ENCODE peak calls at places on chromosomes 6 and 20, in four cellular contexts. U is dorsolateral prefrontal cortex, O is mesenchymal stem cell, K is left ventricle myocardium inferior. Z is an unnamed sample.

GRCh38 chr20:61123751-61124368 is 128.2 kb upstream of the CDH4 start:
- DNase-seq in O (no peak), U (no peak), K (no peak), Z (no peak)

GRCh38 chr20:50844430-50845100 is 49.7 kb downstream of the BCAS4 start:
- DNase-seq in K (no peak), O (peak), U (no peak), Z (no peak)

GRCh38 chr6:109465772-109466171 is 10.2 kb upstream of the MICAL1 start:
- DNase-seq in K (no peak), U (peak), O (no peak), Z (peak)

GRCh38 chr6:138229663-138230194 is 11.4 kb upstream of the PBOV1 start:
- DNase-seq in U (no peak), O (no peak), K (no peak), Z (no peak)

GRCh38 chr20:59949911-59950310 is 8.3 kb upstream of the CDH26 start:
- DNase-seq in O (no peak), U (no peak), K (no peak), Z (no peak)

GRCh38 chr20:15986690-15987089 is 586.6 kb downstream of the KIF16B start:
- DNase-seq in U (no peak), O (no peak), K (no peak), Z (no peak)

GRCh38 chr20:2871111-2871465 is 2.2 kb upstream of the PTPRA start:
- DNase-seq in O (peak), K (no peak), U (no peak), Z (no peak)

GRCh38 chr20:34042286-34042685 is 48.6 kb downstream of the RALY start:
- DNase-seq in O (no peak), K (peak), U (no peak), Z (no peak)

GRCh38 chr6:165843121-165843520 is 180.1 kb upstream of the PDE10A start:
- DNase-seq in U (no peak), K (no peak), O (no peak), Z (no peak)

GRCh38 chr6:127403636-127404035 is 55.6 kb downstream of the KIAA0408 start:
- DNase-seq in O (no peak), K (no peak), U (no peak), Z (no peak)

GRCh38 chr6:135087803-135088202 is 33.2 kb upstream of the HBS1L start:
- DNase-seq in K (no peak), O (peak), U (no peak), Z (no peak)

GRCh38 chr6:110874880-110875547 is 429 bp downstream of the AMD1 start:
- DNase-seq in U (no peak), K (peak), O (no peak), Z (no peak)

GRCh38 chr6:148570456-148570855 is 176.4 kb upstream of the UST start:
- DNase-seq in O (no peak), U (no peak), K (no peak), Z (no peak)

GRCh38 chr6:75098709-75099108 is 107.1 kb downstream of the COL12A1 start:
- DNase-seq in K (peak), U (no peak), O (peak), Z (no peak)

GRCh38 chr6:101167638-101168037 is 225.9 kb upstream of the GRIK2 start:
- DNase-seq in K (no peak), O (no peak), U (no peak), Z (no peak)

GRCh38 chr6:40558102-40558501 is 29.1 kb downstream of the LRFN2 start:
- DNase-seq in U (no peak), K (no peak), O (no peak), Z (no peak)

GRCh38 chr20:57900226-57900905 is 190.6 kb upstream of the PMEPA1 start:
- DNase-seq in O (no peak), K (no peak), U (no peak), Z (no peak)

GRCh38 chr6:1554241-1554880 is 55.4 kb upstream of the FOXC1 start:
- DNase-seq in U (no peak), O (no peak), K (no peak), Z (no peak)

GRCh38 chr6:107811591-107812218 is 12.4 kb downstream of the SCML4 start:
- DNase-seq in K (no peak), O (peak), U (no peak), Z (peak)

GRCh38 chr6:139856562-139856961 is 482.1 kb upstream of the CITED2 start:
- DNase-seq in K (no peak), O (no peak), U (no peak), Z (no peak)

GRCh38 chr20:23350855-23351838 is 556 bp downstream of the NXT1 start:
- DNase-seq in U (peak), K (peak), O (peak), Z (peak)

GRCh38 chr20:36162272-36162966 is 7.9 kb downstream of the EPB41L1 start:
- DNase-seq in O (no peak), K (no peak), U (no peak), Z (no peak)

DNA sequence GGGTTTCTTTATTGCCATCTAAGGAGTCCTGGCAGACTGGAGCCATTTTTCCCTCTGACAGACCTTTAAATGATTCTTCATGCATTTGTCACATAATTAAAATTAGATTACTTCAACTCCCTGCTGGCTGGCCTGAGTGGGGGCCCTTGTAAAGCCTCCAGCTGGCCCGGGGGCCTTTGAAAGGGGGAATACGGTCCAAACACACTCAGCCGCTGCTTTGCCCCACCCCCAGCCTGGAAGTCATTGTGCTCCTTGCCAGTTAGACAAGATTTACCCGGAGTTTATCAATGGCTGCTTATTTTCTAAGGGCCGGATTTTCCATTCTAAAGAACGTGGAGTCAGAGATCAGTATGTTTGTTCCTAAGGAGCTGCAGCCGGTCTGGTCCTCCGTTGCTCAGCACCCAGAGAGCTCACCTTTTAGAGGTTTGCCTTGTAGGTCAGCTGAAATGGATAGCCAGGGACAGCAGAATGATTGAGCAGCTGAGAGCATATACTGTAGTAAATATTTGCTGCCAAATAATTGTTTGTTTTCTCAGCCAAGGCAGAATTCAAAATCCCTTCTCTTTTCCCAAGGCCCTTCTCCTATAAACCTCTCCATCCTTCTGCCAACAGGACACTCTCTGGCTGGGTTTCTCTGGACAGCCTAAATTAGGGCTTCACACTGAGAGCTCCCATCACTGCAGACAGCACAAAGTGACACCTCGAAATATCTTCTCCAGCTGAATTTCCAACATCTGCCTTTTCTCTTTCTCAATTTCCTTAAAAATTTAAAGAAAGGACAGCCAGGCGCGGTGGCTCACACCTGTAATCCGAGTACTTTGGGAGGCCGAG is 68.4 kb upstream of the RBM24 start:
- DNase-seq in O (no peak), U (no peak), K (peak), Z (no peak)
- H3K27ac ChIP-seq in O (no peak), U (no peak), K (peak), Z (no peak)

GRCh38 chr6:169190144-169190584 is 63.5 kb downstream of the THBS2 start:
- DNase-seq in K (peak), O (no peak), U (no peak), Z (no peak)
- H3K27ac ChIP-seq in K (peak), O (peak), U (no peak), Z (no peak)

GRCh38 chr6:128696651-128697391 is 176.4 kb upstream of the PTPRK start:
- DNase-seq in U (no peak), O (peak), K (no peak), Z (no peak)
- H3K27ac ChIP-seq in U (no peak), O (no peak), K (no peak), Z (no peak)

GRCh38 chr6:11427827-11428245 is 109.7 kb upstream of the TMEM170B start:
- DNase-seq in O (peak), K (no peak), U (no peak), Z (no peak)
- H3K27ac ChIP-seq in O (peak), K (peak), U (peak), Z (no peak)

GRCh38 chr6:25026723-25027122 is 91.0 kb upstream of the RIPOR2 start:
- DNase-seq in O (no peak), K (no peak), U (no peak), Z (no peak)
- H3K27ac ChIP-seq in O (no peak), K (no peak), U (no peak), Z (no peak)

GRCh38 chr20:31998246-31998645 is 12.0 kb upstream of the CCM2L start:
- DNase-seq in K (no peak), O (no peak), U (no peak), Z (no peak)
- H3K27ac ChIP-seq in K (no peak), O (no peak), U (no peak), Z (no peak)